ENCODE peak calls at places on chromosomes 2 and 18, in six cellular contexts. S is A549, L is GM12891, Z is upper lobe of left lung, W is body of pancreas, E is esophagus muscularis mucosa. N is an unnamed sample.

GRCh38 chr18:50388988-50389387 is 14.1 kb downstream of the SKA1 start:
- DNase-seq in S (no peak), L (no peak), Z (no peak), W (no peak), E (no peak), N (no peak)

GRCh38 chr2:145012214-145012670 is 492.3 kb upstream of the ZEB2 start:
- DNase-seq in S (no peak), L (no peak), Z (no peak), W (no peak), E (no peak), N (no peak)

GRCh38 chr18:23239885-23240608 is 104.8 kb downstream of the CABLES1 start:
- DNase-seq in S (no peak), L (no peak), Z (no peak), W (no peak), E (no peak), N (no peak)

GRCh38 chr2:195212586-195212985 is 444.4 kb upstream of the SLC39A10 start:
- DNase-seq in S (no peak), L (no peak), Z (no peak), W (no peak), E (no peak), N (no peak)

GRCh38 chr2:96815326-96816126 is 542 bp upstream of the CNNM3 start:
- DNase-seq in S (peak), L (no peak), Z (no peak), W (no peak), E (no peak), N (peak)

GRCh38 chr2:201952212-201952611 is 81.4 kb upstream of the FZD7 start:
- DNase-seq in S (no peak), L (no peak), Z (no peak), W (no peak), E (no peak), N (no peak)

GRCh38 chr2:10264506-10265327 is 38.0 kb upstream of the HPCAL1 start:
- DNase-seq in S (no peak), L (no peak), Z (no peak), W (no peak), E (no peak), N (no peak)

GRCh38 chr18:64546451-64546850 is 397.6 kb upstream of the LINC00305 start:
- DNase-seq in S (no peak), L (no peak), Z (no peak), W (no peak), E (no peak), N (no peak)

GRCh38 chr2:188292446-188293239 is 969 bp downstream of the GULP1 start:
- DNase-seq in S (peak), L (no peak), Z (peak), W (peak), E (no peak), N (peak)
- TF ChIP-seq POLR2A in S (peak), L (no peak), Z (peak), W (peak), E (no peak), N (no peak)

GRCh38 chr2:219684721-219685689 is 57.6 kb downstream of the SLC4A3 start:
- DNase-seq in S (no peak), L (peak), Z (peak), W (peak), E (no peak), N (no peak)
- TF ChIP-seq POLR2A in S (no peak), L (no peak), Z (peak), W (peak), E (no peak), N (no peak)

GRCh38 chr18:10213526-10213925 is 240.9 kb upstream of the APCDD1 start:
- DNase-seq in S (no peak), L (peak), Z (no peak), W (peak), E (peak), N (no peak)

GRCh38 chr18:10207682-10208081 is 246.8 kb upstream of the APCDD1 start:
- DNase-seq in S (no peak), L (no peak), Z (no peak), W (no peak), E (no peak), N (no peak)

GRCh38 chr18:10205136-10205535 is 249.3 kb upstream of the APCDD1 start:
- DNase-seq in S (no peak), L (no peak), Z (no peak), W (peak), E (peak), N (no peak)

GRCh38 chr18:10215444-10215843 is 239.0 kb upstream of the APCDD1 start:
- DNase-seq in S (no peak), L (no peak), Z (no peak), W (no peak), E (peak), N (no peak)

GRCh38 chr18:10210077-10210476 is 244.4 kb upstream of the APCDD1 start:
- DNase-seq in S (no peak), L (no peak), Z (no peak), W (no peak), E (no peak), N (no peak)
- TF ChIP-seq POLR2A in S (no peak), L (no peak), Z (no peak), W (no peak), E (no peak), N (no peak)

GRCh38 chr2:111692311-111692710 is 191.7 kb downstream of the ANAPC1 start:
- DNase-seq in S (no peak), L (no peak), Z (no peak), W (no peak), E (no peak), N (no peak)
- TF ChIP-seq POLR2A in S (no peak), L (no peak), Z (no peak), W (no peak), E (no peak), N (no peak)

DNA sequence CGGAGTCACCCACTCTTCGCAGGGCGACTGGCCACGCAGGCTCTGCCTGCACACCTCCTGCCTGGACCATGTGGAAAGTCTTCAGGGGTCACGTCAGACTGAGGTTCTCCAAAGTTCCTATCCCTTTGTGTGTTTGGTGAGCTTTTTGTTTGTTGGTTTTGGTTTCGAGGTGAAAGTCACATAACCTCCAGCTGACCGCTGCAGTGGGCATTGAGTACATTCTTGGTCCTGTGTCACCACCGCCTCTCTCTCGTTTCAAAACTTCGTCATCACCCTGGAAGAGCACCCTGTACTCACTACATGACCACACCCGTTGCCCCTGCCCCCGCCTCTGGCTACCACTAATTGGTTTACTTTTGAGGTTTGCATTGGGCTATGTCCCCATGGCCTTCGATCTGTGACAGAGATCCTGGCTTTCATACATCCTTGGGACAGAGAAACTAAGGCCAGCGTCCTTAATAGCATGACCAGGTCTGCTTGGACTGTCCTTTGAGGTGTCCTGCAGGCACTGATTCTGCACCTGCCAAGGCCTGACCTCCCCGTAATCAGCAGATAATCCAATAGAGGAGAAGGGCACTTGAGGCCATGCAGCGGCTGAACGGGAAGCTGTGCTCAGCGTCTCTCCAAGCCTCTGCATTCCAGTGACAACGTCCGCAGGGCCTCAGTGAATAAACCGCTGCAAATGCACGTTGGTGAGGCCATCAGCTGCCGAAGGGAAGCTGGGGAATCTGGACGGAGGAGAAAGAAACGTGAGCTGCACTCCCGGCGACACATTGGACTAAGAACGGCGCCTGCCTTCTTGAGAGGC is 46.8 kb downstream of the SH3BP4 start:
- DNase-seq in S (no peak), L (no peak), Z (no peak), W (no peak), E (no peak), N (no peak)
- TF ChIP-seq POLR2A in S (no peak), L (no peak), Z (no peak), W (no peak), E (no peak), N (no peak)

N was measured in erythroblast.